ENCODE peak calls at places on chromosomes 12 and 14, in eight cellular contexts. T, U, H, K, C, G, V and R are unnamed samples.
A peak's percentile ranks its signal among the peaks of the same experiment; 100 is the strongest.

GRCh38 chr12:126681676-126682075 is 1585.3 kb upstream of the TMEM132C start:
- DNase-seq in T (no peak), U (no peak), H (no peak), K (no peak), C (peak; percentile 19), G (no peak), V (no peak), R (no peak)

GRCh38 chr14:20332386-20332945 is 613 bp downstream of the CCNB1IP1 start:
- DNase-seq in T (no peak), U (no peak), H (no peak), K (no peak), C (peak; percentile 8), G (no peak), V (no peak), R (no peak)

GRCh38 chr12:59113831-59114273 is 193.5 kb upstream of the LRIG3 start:
- DNase-seq in T (peak; percentile 53), U (peak; percentile 75), H (peak; percentile 57), K (peak; percentile 21), C (peak; percentile 76), G (peak; percentile 64), V (no peak), R (no peak)

GRCh38 chr12:62347922-62348650 is 87.9 kb downstream of the USP15 start:
- DNase-seq in T (no peak), U (no peak), H (no peak), K (no peak), C (peak; percentile 55), G (no peak), V (no peak), R (no peak)

GRCh38 chr12:2679068-2679815 is 115.5 kb upstream of the FKBP4 start:
- DNase-seq in T (no peak), U (no peak), H (no peak), K (no peak), C (no peak), G (no peak), V (no peak), R (no peak)

GRCh38 chr14:100902792-100903191 is 730 bp downstream of the RTL1 start:
- DNase-seq in T (no peak), U (no peak), H (no peak), K (no peak), C (no peak), G (peak; percentile 4), V (no peak), R (no peak)

GRCh38 chr12:76035045-76035444 is 3.5 kb upstream of the PHLDA1 start:
- DNase-seq in T (no peak), U (no peak), H (no peak), K (no peak), C (no peak), G (no peak), V (no peak), R (no peak)

GRCh38 chr12:47156167-47156736 is 76.5 kb upstream of the AMIGO2 start:
- DNase-seq in T (no peak), U (no peak), H (no peak), K (no peak), C (peak; percentile 51), G (no peak), V (no peak), R (no peak)

GRCh38 chr12:3991798-3992580 is 118.8 kb upstream of the PARP11 start:
- DNase-seq in T (no peak), U (no peak), H (no peak), K (no peak), C (no peak), G (no peak), V (no peak), R (no peak)

GRCh38 chr14:88993946-88994345 is 169.5 kb downstream of the TTC8 start:
- DNase-seq in T (no peak), U (no peak), H (no peak), K (no peak), C (peak; percentile 89), G (no peak), V (no peak), R (no peak)

GRCh38 chr14:50667491-50668007 is 557 bp downstream of the SAV1 start:
- DNase-seq in T (no peak), U (no peak), H (peak; percentile 72), K (no peak), C (no peak), G (peak; percentile 32), V (peak; percentile 3), R (no peak)

GRCh38 chr14:55620277-55620676 is 40.3 kb downstream of the KTN1 start:
- DNase-seq in T (no peak), U (no peak), H (no peak), K (no peak), C (no peak), G (no peak), V (no peak), R (no peak)

GRCh38 chr14:31834616-31835015 is 242.5 kb upstream of the ARHGAP5 start:
- DNase-seq in T (no peak), U (no peak), H (no peak), K (no peak), C (peak; percentile 58), G (no peak), V (no peak), R (no peak)

GRCh38 chr12:132591107-132591935 is 19.1 kb downstream of the LRCOL1 start:
- DNase-seq in T (no peak), U (no peak), H (no peak), K (no peak), C (no peak), G (no peak), V (no peak), R (no peak)

GRCh38 chr12:24756479-24757024 is 192.3 kb downstream of the BCAT1 start:
- DNase-seq in T (no peak), U (no peak), H (no peak), K (no peak), C (peak; percentile 30), G (no peak), V (no peak), R (no peak)

GRCh38 chr12:67827820-67828383 is 161.3 kb upstream of the IFNG-AS1 start:
- DNase-seq in T (no peak), U (peak; percentile 50), H (no peak), K (no peak), C (peak; percentile 100), G (peak; percentile 28), V (no peak), R (no peak)

GRCh38 chr12:120230326-120230973 is 29.5 kb upstream of the RPLP0 start:
- DNase-seq in T (no peak), U (peak; percentile 86), H (no peak), K (no peak), C (peak; percentile 97), G (no peak), V (no peak), R (no peak)

GRCh38 chr12:86134571-86134970 is 121.6 kb downstream of the MGAT4C start:
- DNase-seq in T (no peak), U (no peak), H (no peak), K (no peak), C (peak; percentile 72), G (no peak), V (no peak), R (no peak)

GRCh38 chr12:15050664-15051063 is 77.8 kb downstream of the PDE6H start:
- DNase-seq in T (no peak), U (no peak), H (no peak), K (no peak), C (peak; percentile 40), G (no peak), V (no peak), R (no peak)

GRCh38 chr12:102769323-102769916 is 147.6 kb downstream of the PAH start:
- DNase-seq in T (peak; percentile 21), U (peak; percentile 27), H (no peak), K (peak; percentile 17), C (peak; percentile 38), G (peak; percentile 60), V (no peak), R (no peak)

GRCh38 chr12:130053641-130054040 is 108.6 kb upstream of the FZD10 start:
- DNase-seq in T (no peak), U (no peak), H (no peak), K (no peak), C (no peak), G (no peak), V (no peak), R (no peak)

GRCh38 chr14:81208489-81208888 is 12.3 kb downstream of the GTF2A1 start:
- DNase-seq in T (no peak), U (no peak), H (no peak), K (no peak), C (no peak), G (no peak), V (no peak), R (no peak)

GRCh38 chr12:57089259-57090245 is 638 bp downstream of the NAB2 start:
- DNase-seq in T (no peak), U (no peak), H (peak; percentile 86), K (peak; percentile 71), C (peak; percentile 57), G (peak; percentile 39), V (no peak), R (peak; percentile 59)

GRCh38 chr14:95255487-95255886 is 64.2 kb downstream of the CLMN start:
- DNase-seq in T (no peak), U (no peak), H (peak; percentile 88), K (peak; percentile 23), C (peak; percentile 79), G (peak; percentile 49), V (no peak), R (no peak)

GRCh38 chr14:68391292-68392014 is 401.4 kb downstream of the ZFP36L1 start:
- DNase-seq in T (no peak), U (no peak), H (no peak), K (no peak), C (peak; percentile 93), G (no peak), V (no peak), R (no peak)

GRCh38 chr12:94207467-94208432 is 59.4 kb downstream of the PLXNC1 start:
- DNase-seq in T (no peak), U (no peak), H (no peak), K (peak; percentile 22), C (peak; percentile 7), G (peak; percentile 76), V (no peak), R (no peak)

GRCh38 chr14:60650382-60650961 is 1.2 kb upstream of the SIX1 start:
- DNase-seq in T (no peak), U (no peak), H (no peak), K (no peak), C (no peak), G (no peak), V (no peak), R (no peak)

GRCh38 chr14:23052182-23052623 is 5.1 kb downstream of the CDH24 start:
- DNase-seq in T (no peak), U (no peak), H (no peak), K (no peak), C (no peak), G (no peak), V (no peak), R (no peak)
- TF ChIP-seq CTCF in T (no peak), U (no peak), H (no peak), K (no peak), C (peak; percentile 20), G (no peak), V (no peak), R (no peak)

GRCh38 chr12:10615532-10615931 is 2.1 kb upstream of the MAGOHB start:
- DNase-seq in T (no peak), U (no peak), H (no peak), K (no peak), C (no peak), G (no peak), V (no peak), R (no peak)
- TF ChIP-seq CTCF in T (no peak), U (no peak), H (no peak), K (no peak), C (no peak), G (no peak), V (no peak), R (no peak)

GRCh38 chr12:105225505-105225904 is 10.5 kb downstream of the APPL2 start:
- DNase-seq in T (no peak), U (no peak), H (no peak), K (no peak), C (no peak), G (no peak), V (no peak), R (no peak)
- TF ChIP-seq CTCF in T (no peak), U (no peak), H (no peak), K (no peak), C (no peak), G (no peak), V (no peak), R (no peak)

GRCh38 chr14:64807588-64807987 is 72.1 kb downstream of the SPTB start:
- DNase-seq in T (no peak), U (no peak), H (no peak), K (no peak), C (no peak), G (no peak), V (no peak), R (no peak)
- TF ChIP-seq CTCF in T (no peak), U (no peak), H (no peak), K (no peak), C (no peak), G (no peak), V (no peak), R (no peak)